ENCODE peak calls at places on chromosomes 1 and 21, in six cellular contexts. O is MM.1S, X is OCI-LY7, G is fibroblast of lung, H is GM23248, L is mammary epithelial cell. A is an unnamed sample.

GRCh38 chr1:212698467-212699103 is 1.1 kb downstream of the BATF3 start:
- DNase-seq in O (no peak), X (peak; percentile 31), L (no peak), G (no peak), H (no peak), A (no peak)

GRCh38 chr1:98468111-98468717 is 193.3 kb upstream of the SNX7 start:
- DNase-seq in X (peak; percentile 6), L (peak; percentile 42), O (peak; percentile 15), G (peak; percentile 83), H (peak; percentile 69), A (peak; percentile 67)

GRCh38 chr1:87219626-87220025 is 109.1 kb upstream of the LMO4 start:
- DNase-seq in L (peak; percentile 64), H (no peak), O (no peak), X (no peak), G (peak; percentile 17), A (no peak)

GRCh38 chr1:216824511-216824910 is 101.3 kb upstream of the ESRRG start:
- DNase-seq in O (no peak), L (no peak), X (no peak), G (peak; percentile 30), H (no peak), A (no peak)

GRCh38 chr21:15240846-15241245 is 176.0 kb upstream of the NRIP1 start:
- DNase-seq in L (no peak), G (peak; percentile 47), O (no peak), X (no peak), H (no peak), A (no peak)

GRCh38 chr1:39258146-39258924 is 53.8 kb downstream of the MACF1 start:
- DNase-seq in L (peak; percentile 62), O (peak; percentile 49), H (peak; percentile 77), X (peak; percentile 68), G (peak; percentile 69), A (peak; percentile 78)

GRCh38 chr1:194062526-194062925 is 876.1 kb upstream of the B3GALT2 start:
- DNase-seq in O (no peak), H (no peak), X (no peak), L (no peak), G (no peak), A (no peak)

GRCh38 chr1:31748265-31748859 is 15.8 kb downstream of the ADGRB2 start:
- DNase-seq in H (peak; percentile 36), G (no peak), O (no peak), X (no peak), L (no peak), A (no peak)

GRCh38 chr1:69513621-69514020 is 54.1 kb upstream of the LRRC7 start:
- DNase-seq in L (peak; percentile 67), G (peak; percentile 74), X (no peak), O (no peak), H (peak; percentile 70), A (no peak)

GRCh38 chr1:160006312-160006940 is 25.4 kb downstream of the PIGM start:
- DNase-seq in H (peak; percentile 81), X (peak; percentile 80), G (peak; percentile 49), L (peak; percentile 59), O (peak; percentile 89), A (peak; percentile 88)

GRCh38 chr1:186708578-186709203 is 28.5 kb upstream of the PTGS2 start:
- DNase-seq in G (peak; percentile 13), H (peak; percentile 65), X (no peak), O (no peak), L (peak; percentile 35), A (no peak)

GRCh38 chr1:226425431-226426031 is 17.6 kb upstream of the PARP1 start:
- DNase-seq in G (no peak), H (no peak), O (no peak), L (no peak), X (peak; percentile 40), A (no peak)

GRCh38 chr1:220514256-220514655 is 13.7 kb upstream of the MARK1 start:
- DNase-seq in L (peak; percentile 55), G (no peak), X (no peak), O (no peak), H (no peak), A (no peak)

GRCh38 chr1:176073524-176074157 is 133.4 kb downstream of the COP1 start:
- DNase-seq in L (peak; percentile 48), O (peak; percentile 79), G (peak; percentile 78), H (peak; percentile 78), X (peak; percentile 77), A (peak; percentile 90)

GRCh38 chr1:227780101-227781044 is 35.1 kb upstream of the PRSS38 start:
- DNase-seq in H (no peak), O (no peak), L (no peak), G (no peak), X (no peak), A (no peak)

GRCh38 chr1:88753506-88753905 is 69.4 kb downstream of the PKN2 start:
- DNase-seq in L (no peak), X (no peak), G (no peak), H (no peak), O (no peak), A (no peak)

GRCh38 chr1:21216835-21217811 is 40.4 kb upstream of the EIF4G3 start:
- DNase-seq in H (peak; percentile 57), O (peak; percentile 63), L (peak; percentile 61), G (peak; percentile 45), X (peak; percentile 71), A (peak; percentile 90)

GRCh38 chr1:176736015-176736414 is 273.0 kb downstream of the PAPPA2 start:
- DNase-seq in L (no peak), H (no peak), X (no peak), O (no peak), G (no peak), A (no peak)

GRCh38 chr21:26962516-26963305 is 4.2 kb downstream of the ADAMTS5 start:
- DNase-seq in L (no peak), G (peak; percentile 42), H (peak; percentile 63), X (no peak), O (no peak), A (no peak)

GRCh38 chr1:199007423-199007822 is 368.6 kb downstream of the PTPRC start:
- DNase-seq in X (no peak), G (no peak), H (peak; percentile 4), L (peak; percentile 22), O (no peak), A (peak; percentile 58)

GRCh38 chr1:199009447-199009846 is 370.6 kb downstream of the PTPRC start:
- DNase-seq in O (no peak), L (no peak), H (no peak), G (no peak), X (peak; percentile 58), A (peak; percentile 57)

GRCh38 chr1:199010933-199011332 is 372.1 kb downstream of the PTPRC start:
- DNase-seq in L (peak; percentile 44), X (no peak), H (peak; percentile 21), G (no peak), O (no peak), A (no peak)

GRCh38 chr1:199015799-199016198 is 377.0 kb downstream of the PTPRC start:
- DNase-seq in O (no peak), X (no peak), L (no peak), G (no peak), H (no peak), A (no peak)

DNA sequence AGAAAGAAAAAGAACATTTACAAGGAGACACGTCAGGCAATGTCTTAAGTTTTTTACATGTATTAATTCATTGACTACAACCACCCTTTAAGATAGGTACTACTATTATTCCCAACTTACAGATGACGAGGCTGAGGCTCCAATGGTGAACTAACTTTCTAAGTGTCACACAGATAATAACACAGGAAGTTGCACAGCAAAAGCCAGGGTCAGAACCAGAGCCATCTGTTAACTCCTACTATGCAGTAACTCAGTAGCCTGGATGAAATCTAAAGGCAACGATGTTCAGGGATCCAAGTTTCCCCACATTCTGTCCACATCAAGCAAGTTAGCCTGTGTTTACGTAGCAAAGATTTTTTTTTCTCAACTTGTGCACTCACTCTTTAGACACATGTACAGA is 371.7 kb downstream of the PTPRC start:
- DNase-seq in O (no peak), L (no peak), G (no peak), X (peak; percentile 40), H (no peak), A (no peak)
- H3K79me2 ChIP-seq in O (no peaks in the 10 kb centered on the region), L (no peaks in the 10 kb centered on the region), G (no peaks in the 10 kb centered on the region), X (no peaks in the 10 kb centered on the region), H (no peaks in the 10 kb centered on the region), A (no peaks in the 10 kb centered on the region)

DNA sequence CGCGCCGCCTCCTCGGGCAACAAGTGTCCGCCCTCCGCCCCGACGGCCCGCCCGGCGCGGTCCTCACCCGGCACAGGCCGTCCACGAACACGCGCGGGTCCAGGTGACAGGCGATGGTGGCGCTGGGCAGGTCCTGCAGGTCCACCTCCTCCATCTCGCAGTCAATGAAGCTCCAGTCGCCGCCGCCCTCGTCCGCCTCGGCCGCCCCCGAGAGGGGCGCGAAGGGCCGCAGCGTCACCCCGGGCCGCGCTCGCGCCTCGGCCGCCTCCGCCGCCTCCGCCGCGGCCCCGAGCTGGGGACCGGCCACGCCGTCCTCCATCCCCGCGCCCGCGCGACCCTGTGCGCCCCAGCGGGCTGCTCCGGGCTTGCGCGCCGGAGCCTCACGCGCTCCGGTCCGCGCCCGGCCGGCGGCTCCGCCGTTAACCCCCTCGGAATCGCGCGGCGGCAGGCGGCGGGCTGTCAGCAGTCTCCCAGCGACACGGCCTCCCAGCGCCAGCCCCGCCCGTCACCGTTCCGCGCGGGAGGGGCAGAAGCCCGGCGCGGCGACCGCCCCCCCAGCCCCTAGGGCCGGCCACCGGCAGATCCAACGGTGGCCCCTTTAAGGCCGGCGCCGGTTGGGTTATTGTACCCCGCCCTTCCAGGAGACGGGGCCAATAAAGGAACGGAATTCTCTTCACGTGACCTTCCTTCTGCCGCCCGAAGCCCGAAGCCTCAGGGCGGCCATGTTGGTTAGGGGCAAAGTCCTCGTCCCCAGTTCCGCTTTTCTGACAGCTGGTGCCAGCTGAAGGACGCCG is at the start of gene RCAN1:
- DNase-seq in L (peak; percentile 91), H (peak; percentile 97), X (peak; percentile 95), G (peak; percentile 93), O (peak; percentile 99), A (peak; percentile 97)
- H2AFZ ChIP-seq in L (peak within 1 kb of the TSS; percentile 97), H (peak within 1 kb of the TSS; percentile 98), X (peak within 1 kb of the TSS; percentile 98), G (peak within 1 kb of the TSS; percentile 93), O (peak within 1 kb of the TSS; percentile 90), A (peak within 1 kb of the TSS; percentile 32)

GRCh38 chr1:32774950-32775634 is 42.1 kb downstream of the YARS1 start:
- DNase-seq in O (no peak), X (no peak), L (peak; percentile 84), H (peak; percentile 63), G (peak; percentile 61), A (no peak)
- H3K4me1 ChIP-seq in O (no peaks in the 10 kb centered on the region), X (no peaks in the 10 kb centered on the region), L (peaks cover 18% of the 10 kb centered on the region), H (peaks cover 14% of the 10 kb centered on the region), G (no peaks in the 10 kb centered on the region), A (peaks cover 8% of the 10 kb centered on the region)

DNA sequence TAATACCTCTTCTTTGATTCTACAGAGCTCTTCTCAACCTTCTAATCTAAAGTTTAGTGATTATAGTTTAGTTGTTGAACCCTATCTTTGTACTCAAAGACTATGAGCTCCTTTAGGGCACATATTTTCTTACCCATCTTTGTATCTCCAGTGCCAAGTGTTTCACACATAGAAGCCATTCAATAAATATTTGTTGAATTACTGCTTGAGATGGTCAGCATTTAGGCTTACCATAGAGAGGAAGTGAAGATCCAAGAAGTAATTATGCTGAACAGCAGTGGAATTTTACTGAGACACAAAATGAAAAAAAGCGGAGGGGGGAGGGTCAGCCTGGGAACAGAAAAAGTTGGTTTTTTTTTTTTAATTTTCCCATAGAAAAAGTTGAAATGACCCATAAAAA is 21.9 kb downstream of the PIK3R3 start:
- DNase-seq in O (no peak), G (no peak), L (no peak), H (peak; percentile 16), X (no peak), A (no peak)
- H3K79me2 ChIP-seq in O (no peaks in the 10 kb centered on the region), G (no peaks in the 10 kb centered on the region), L (peaks cover 27% of the 10 kb centered on the region), H (no peaks in the 10 kb centered on the region), X (peaks cover 8% of the 10 kb centered on the region), A (peaks cover 85% of the 10 kb centered on the region)

A was measured in Karpas-422.